ENCODE peak calls at places on chromosomes 4 and X, in six cellular contexts. S is IMR-90, H is mesendoderm, U is neuronal stem cell, I is H1, O is mesenchymal stem cell. T is an unnamed sample.

GRCh38 chrX:42691196-42691595 is 86.8 kb downstream of the PPP1R2C start:
- DNase-seq in S (no peak), I (no peak), U (no peak), O (no peak), H (no peak), T (no peak)

GRCh38 chrX:124475358-124475757 is 129.0 kb downstream of the SH2D1A start:
- DNase-seq in S (no peak), I (no peak), U (no peak), O (no peak), H (no peak), T (no peak)

GRCh38 chr4:66564901-66565648 is 894.8 kb upstream of the EPHA5 start:
- DNase-seq in O (peak), S (peak), U (no peak), H (no peak), I (no peak), T (no peak)

GRCh38 chr4:77586953-77587383 is 18.7 kb upstream of the CXCL13 start:
- DNase-seq in H (no peak), O (no peak), S (no peak), U (no peak), I (no peak), T (no peak)

GRCh38 chrX:118847676-118848075 is 24.1 kb downstream of the ZCCHC12 start:
- DNase-seq in U (peak), O (peak), I (no peak), S (peak), H (peak), T (no peak)

GRCh38 chr4:94298725-94299252 is 43.8 kb downstream of the HPGDS start:
- DNase-seq in O (no peak), U (no peak), I (no peak), S (no peak), H (no peak), T (no peak)

GRCh38 chr4:89024051-89024675 is 32.8 kb downstream of the FAM13A start:
- DNase-seq in I (no peak), H (peak), U (peak), S (peak), O (peak), T (no peak)

GRCh38 chr4:126954537-126955291 is 678.0 kb upstream of the INTU start:
- DNase-seq in O (no peak), S (no peak), H (peak), I (no peak), U (no peak), T (no peak)

GRCh38 chrX:30570505-30570904 is 7.1 kb downstream of the TASL start:
- DNase-seq in O (peak), S (peak), U (no peak), H (no peak), I (no peak), T (no peak)

GRCh38 chrX:44637282-44637681 is 94.6 kb upstream of the FUNDC1 start:
- DNase-seq in O (no peak), H (no peak), S (no peak), I (no peak), U (no peak), T (no peak)

GRCh38 chr4:123659262-123659661 is 262.7 kb downstream of the SPRY1 start:
- DNase-seq in H (no peak), S (no peak), O (no peak), I (no peak), U (no peak), T (no peak)

GRCh38 chr4:107034982-107035710 is 967 bp downstream of the DKK2 start:
- DNase-seq in H (peak), O (peak), U (peak), I (no peak), S (peak), T (peak)

GRCh38 chr4:7291372-7292135 is 99.2 kb downstream of the SORCS2 start:
- DNase-seq in I (no peak), O (no peak), U (no peak), S (peak), H (no peak), T (no peak)

GRCh38 chr4:73978886-73979285 is 2.9 kb downstream of the PF4 start:
- DNase-seq in O (peak), I (no peak), H (no peak), U (no peak), S (peak), T (no peak)

GRCh38 chr4:40363382-40363920 is 28.3 kb downstream of the CHRNA9 start:
- DNase-seq in O (no peak), U (no peak), I (no peak), H (no peak), S (no peak), T (no peak)

GRCh38 chr4:79358438-79358837 is 32.6 kb upstream of the NAA11 start:
- DNase-seq in U (no peak), O (no peak), S (no peak), H (no peak), I (no peak), T (no peak)

GRCh38 chr4:71772592-71772991 is 11.3 kb downstream of the GC start:
- DNase-seq in H (peak), U (no peak), O (no peak), S (no peak), I (no peak), T (no peak)

GRCh38 chrX:123779908-123780396 is 47.1 kb upstream of the THOC2 start:
- DNase-seq in S (no peak), O (no peak), U (no peak), I (no peak), H (peak), T (no peak)

GRCh38 chr4:15414601-15415091 is 13.2 kb upstream of the C1QTNF7 start:
- DNase-seq in I (no peak), S (peak), U (no peak), H (no peak), O (no peak), T (no peak)

GRCh38 chr4:3520796-3521600 is 11.2 kb downstream of the LRPAP1 start:
- DNase-seq in U (no peak), O (no peak), I (no peak), H (no peak), S (no peak), T (no peak)

GRCh38 chr4:41679991-41680390 is 68.5 kb downstream of the PHOX2B start:
- DNase-seq in I (no peak), U (no peak), H (peak), O (peak), S (peak), T (no peak)

GRCh38 chr4:141410839-141411238 is 190.1 kb downstream of the ZNF330 start:
- DNase-seq in H (no peak), O (no peak), I (no peak), S (peak), U (no peak), T (no peak)

GRCh38 chr4:105471566-105472176 is 2.2 kb downstream of the PPA2 start:
- DNase-seq in S (peak), O (peak), I (peak), H (peak), U (peak), T (peak)
- H3K23ac ChIP-seq in S (peak), O (no peak), I (no peak), H (no peak), U (no peak), T (no peak)

DNA sequence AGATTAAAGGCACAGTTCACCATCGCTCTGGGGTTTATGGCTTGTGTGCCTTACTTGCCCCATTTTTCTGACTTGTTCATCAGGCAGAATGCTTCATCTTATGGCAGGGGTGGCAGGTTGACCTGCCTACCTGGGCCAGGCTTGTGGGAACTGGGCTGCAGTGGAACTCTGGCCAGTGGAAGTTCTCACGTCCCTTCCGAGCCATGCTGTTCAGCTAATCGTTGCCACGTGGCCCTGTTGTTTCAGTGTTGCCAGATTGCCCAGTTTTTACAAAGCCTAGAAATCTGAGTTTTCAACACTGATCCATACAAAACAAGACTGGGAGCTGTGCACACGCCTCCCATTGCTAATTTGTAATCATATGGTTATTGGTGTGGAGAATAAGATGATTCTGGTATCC is 291.9 kb downstream of the ARHGAP10 start:
- DNase-seq in H (no peak), I (no peak), S (no peak), U (no peak), O (no peak), T (no peak)
- H3K23ac ChIP-seq in H (no peak), I (no peak), S (no peak), U (no peak), O (no peak), T (no peak)

DNA sequence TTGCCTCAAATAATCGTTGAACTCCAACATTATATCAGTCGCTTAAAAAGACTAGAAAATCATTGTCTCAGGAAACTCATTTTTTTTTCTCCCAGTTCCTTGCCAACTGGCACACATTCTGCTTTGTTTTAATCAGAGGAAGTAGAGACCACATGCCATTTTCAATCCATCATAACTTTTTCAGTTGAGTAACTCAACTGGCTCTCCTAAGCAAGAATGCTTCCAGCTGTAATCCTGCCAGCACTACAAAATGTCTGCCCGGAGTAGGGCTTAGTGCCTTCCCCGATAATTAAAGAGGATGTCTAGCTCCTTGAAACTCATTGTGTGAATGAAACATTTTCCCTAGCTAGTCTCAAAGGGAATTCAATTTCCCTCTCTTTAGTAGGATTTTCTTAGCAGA is 33.0 kb downstream of the FREM3 start:
- DNase-seq in I (no peak), S (peak), H (no peak), U (no peak), O (no peak), T (no peak)
- H3K23ac ChIP-seq in I (no peak), S (no peak), H (no peak), U (no peak), O (no peak), T (no peak)

GRCh38 chr4:103199009-103199408 is 866 bp upstream of the CENPE start:
- DNase-seq in I (no peak), U (no peak), O (no peak), S (no peak), H (no peak), T (no peak)

GRCh38 chr4:103204114-103204513 is 6.0 kb upstream of the CENPE start:
- DNase-seq in U (no peak), H (no peak), I (no peak), S (no peak), O (peak), T (no peak)

GRCh38 chr4:103201254-103201653 is 3.1 kb upstream of the CENPE start:
- DNase-seq in U (no peak), O (no peak), H (no peak), I (no peak), S (no peak), T (no peak)

GRCh38 chr4:103198111-103198765 is at the start of gene CENPE:
- DNase-seq in H (peak), S (peak), I (peak), O (peak), U (peak), T (peak)

GRCh38 chr4:103201724-103202123 is 3.6 kb upstream of the CENPE start:
- DNase-seq in U (no peak), H (no peak), O (no peak), I (no peak), S (no peak), T (no peak)
- H3K23ac ChIP-seq in U (no peak), H (no peak), O (no peak), I (no peak), S (no peak), T (no peak)

GRCh38 chr4:52423967-52424366 is 235.1 kb downstream of the USP46 start:
- DNase-seq in S (no peak), H (no peak), U (no peak), I (no peak), O (peak), T (no peak)
- H3K23ac ChIP-seq in S (no peak), H (no peak), U (no peak), I (no peak), O (no peak), T (no peak)

DNA sequence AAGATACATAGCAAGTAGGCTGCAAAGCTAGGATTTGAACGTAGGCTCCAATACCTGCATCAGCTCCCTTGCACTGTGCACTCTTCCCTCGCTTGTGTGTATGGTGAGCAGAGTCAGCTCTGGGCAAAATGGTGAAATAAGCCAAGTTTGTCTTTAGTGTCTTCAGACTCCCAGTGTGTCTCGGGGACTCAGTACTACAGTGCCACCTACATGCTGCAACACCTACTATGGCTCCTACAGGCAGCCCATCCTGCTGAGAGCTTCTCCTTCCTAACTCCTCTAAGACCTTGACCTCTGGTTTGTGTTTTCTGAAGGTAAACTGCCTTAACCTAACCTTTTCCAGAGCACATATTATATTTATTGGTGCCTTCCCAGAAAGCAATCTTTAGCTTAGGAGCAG is 42.5 kb downstream of the RTL9 start:
- DNase-seq in U (no peak), O (no peak), S (no peak), I (no peak), H (no peak), T (no peak)
- H3K23ac ChIP-seq in U (no peak), O (no peak), S (no peak), I (no peak), H (no peak), T (no peak)

DNA sequence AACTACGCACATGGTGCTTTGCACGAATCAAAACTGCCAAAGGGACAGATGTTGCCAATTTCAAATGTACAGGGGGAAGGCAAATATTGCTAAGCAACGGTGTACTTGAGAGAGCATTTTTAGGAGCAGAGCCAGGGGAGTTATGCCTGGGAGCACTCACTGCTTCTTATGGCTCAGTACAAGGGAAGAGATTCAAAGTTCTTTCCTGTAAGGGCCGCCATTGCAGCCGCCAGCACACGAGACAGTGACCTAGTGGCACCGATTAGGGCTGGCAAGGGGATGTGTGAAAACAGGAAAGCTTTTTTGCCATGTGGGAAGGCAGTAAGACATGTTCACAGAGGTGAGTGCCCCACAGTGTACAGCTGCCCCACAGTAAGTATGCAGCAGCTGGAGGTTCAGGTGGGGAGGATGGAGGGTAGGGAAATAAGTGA is 133.8 kb downstream of the AFF1 start:
- DNase-seq in H (no peak), U (no peak), I (no peak), S (no peak), O (no peak), T (no peak)
- H3K23ac ChIP-seq in H (peak), U (no peak), I (no peak), S (no peak), O (no peak), T (no peak)

DNA sequence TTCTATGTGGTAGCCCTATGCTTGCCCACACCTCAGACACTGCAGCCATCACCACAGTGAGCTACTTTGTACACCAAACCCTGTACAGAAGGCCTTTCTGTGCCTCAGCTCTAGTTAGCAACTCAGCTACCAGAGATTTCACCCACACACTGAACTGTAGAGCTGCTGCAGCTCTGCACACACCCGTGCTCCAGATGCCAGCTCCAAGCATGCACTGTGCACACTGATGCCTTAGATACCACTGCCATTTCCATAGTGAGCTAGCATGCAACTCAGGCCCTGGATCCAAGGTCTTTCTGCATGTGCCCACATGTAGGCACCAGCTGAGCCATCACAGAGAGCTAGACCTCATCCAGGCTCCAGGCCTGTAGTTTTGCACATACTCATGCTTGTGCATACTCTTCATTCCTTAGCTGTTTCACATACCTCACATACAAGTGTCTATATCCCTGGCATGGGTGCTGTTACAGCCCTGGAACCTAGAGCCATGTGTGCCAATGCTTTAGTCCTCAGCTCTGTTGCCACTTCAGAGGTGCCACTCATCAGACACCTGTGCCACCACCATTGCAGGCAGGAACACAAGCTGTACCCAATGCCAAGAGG is 423.5 kb upstream of the NDST3 start:
- DNase-seq in O (no peak), S (no peak), U (no peak), H (peak), I (no peak), T (no peak)
- H3K23ac ChIP-seq in O (no peak), S (no peak), U (no peak), H (no peak), I (no peak), T (no peak)

GRCh38 chr4:85751907-85752306 is 277.0 kb downstream of the ARHGAP24 start:
- DNase-seq in S (no peak), H (no peak), U (no peak), O (no peak), I (no peak), T (no peak)
- H3K23ac ChIP-seq in S (no peak), H (no peak), U (no peak), O (no peak), I (no peak), T (no peak)

T was measured in H9.